ENCODE peak calls at places on chromosomes 2 and 18, in seven cellular contexts. One of them, this sample, is unnamed.

GRCh38 chr2:155368934-155369333 is 670.4 kb downstream of the KCNJ3 start:
- DNase-seq in foreskin fibroblast: peak
- DNase-seq in AG10803: peak
- DNase-seq in MM.1S: peak
- DNase-seq in RPMI7951: peak
- DNase-seq in stimulated activated CD8-positive, alpha-beta memory T cell treated with anti-CD3 and anti-CD28 coated beads, Interleukin-15, amount 100 ng/mL, for 24 hours: no peak
- DNase-seq in body of pancreas: no peak
- DNase-seq in this sample: no peak

GRCh38 chr2:54859997-54860701 is 136.7 kb downstream of the EML6 start:
- DNase-seq in foreskin fibroblast: peak
- DNase-seq in body of pancreas: no peak
- DNase-seq in RPMI7951: peak
- DNase-seq in AG10803: peak
- DNase-seq in stimulated activated CD8-positive, alpha-beta memory T cell treated with anti-CD3 and anti-CD28 coated beads, Interleukin-15, amount 100 ng/mL, for 24 hours: no peak
- DNase-seq in MM.1S: no peak
- DNase-seq in this sample: peak

GRCh38 chr18:58572181-58572580 is 56.7 kb downstream of the ALPK2 start:
- DNase-seq in foreskin fibroblast: peak
- DNase-seq in stimulated activated CD8-positive, alpha-beta memory T cell treated with anti-CD3 and anti-CD28 coated beads, Interleukin-15, amount 100 ng/mL, for 24 hours: no peak
- DNase-seq in body of pancreas: no peak
- DNase-seq in AG10803: peak
- DNase-seq in MM.1S: no peak
- DNase-seq in RPMI7951: peak
- DNase-seq in this sample: peak

GRCh38 chr18:21444465-21445023 is 156.0 kb downstream of the ESCO1 start:
- DNase-seq in MM.1S: peak
- DNase-seq in foreskin fibroblast: peak
- DNase-seq in stimulated activated CD8-positive, alpha-beta memory T cell treated with anti-CD3 and anti-CD28 coated beads, Interleukin-15, amount 100 ng/mL, for 24 hours: no peak
- DNase-seq in AG10803: peak
- DNase-seq in RPMI7951: peak
- DNase-seq in body of pancreas: peak
- DNase-seq in this sample: no peak

GRCh38 chr2:100971221-100971620 is 30.9 kb upstream of the RPL31 start:
- DNase-seq in AG10803: no peak
- DNase-seq in MM.1S: no peak
- DNase-seq in RPMI7951: no peak
- DNase-seq in stimulated activated CD8-positive, alpha-beta memory T cell treated with anti-CD3 and anti-CD28 coated beads, Interleukin-15, amount 100 ng/mL, for 24 hours: no peak
- DNase-seq in body of pancreas: no peak
- DNase-seq in foreskin fibroblast: no peak
- DNase-seq in this sample: no peak

GRCh38 chr2:10533811-10534321 is 85.7 kb upstream of the ODC1 start:
- DNase-seq in body of pancreas: no peak
- DNase-seq in stimulated activated CD8-positive, alpha-beta memory T cell treated with anti-CD3 and anti-CD28 coated beads, Interleukin-15, amount 100 ng/mL, for 24 hours: no peak
- DNase-seq in AG10803: peak
- DNase-seq in foreskin fibroblast: no peak
- DNase-seq in MM.1S: no peak
- DNase-seq in RPMI7951: peak
- DNase-seq in this sample: no peak

GRCh38 chr2:152635635-152636298 is 81.5 kb downstream of the PRPF40A start:
- DNase-seq in stimulated activated CD8-positive, alpha-beta memory T cell treated with anti-CD3 and anti-CD28 coated beads, Interleukin-15, amount 100 ng/mL, for 24 hours: peak
- DNase-seq in foreskin fibroblast: peak
- DNase-seq in MM.1S: peak
- DNase-seq in body of pancreas: peak
- DNase-seq in AG10803: peak
- DNase-seq in RPMI7951: peak
- DNase-seq in this sample: no peak

GRCh38 chr2:46184794-46185583 is 112.2 kb upstream of the EPAS1 start:
- DNase-seq in AG10803: no peak
- DNase-seq in body of pancreas: no peak
- DNase-seq in RPMI7951: no peak
- DNase-seq in stimulated activated CD8-positive, alpha-beta memory T cell treated with anti-CD3 and anti-CD28 coated beads, Interleukin-15, amount 100 ng/mL, for 24 hours: no peak
- DNase-seq in foreskin fibroblast: no peak
- DNase-seq in MM.1S: no peak
- DNase-seq in this sample: no peak

GRCh38 chr2:65275141-65275540 is 47.5 kb downstream of the ACTR2 start:
- DNase-seq in stimulated activated CD8-positive, alpha-beta memory T cell treated with anti-CD3 and anti-CD28 coated beads, Interleukin-15, amount 100 ng/mL, for 24 hours: no peak
- DNase-seq in RPMI7951: no peak
- DNase-seq in body of pancreas: no peak
- DNase-seq in MM.1S: no peak
- DNase-seq in AG10803: no peak
- DNase-seq in foreskin fibroblast: no peak
- DNase-seq in this sample: no peak